ENCODE peak calls at places on chromosomes 12 and 14, in six cellular contexts. G, Y, Q, W, R and O are unnamed samples.

GRCh38 chr14:68141531-68142088 is 322.0 kb downstream of the RAD51B start:
- DNase-seq in G (no peak), Y (no peak), Q (no peak), W (no peak), R (no peak), O (no peak)

GRCh38 chr14:103151270-103151933 is 28.1 kb downstream of the TNFAIP2 start:
- DNase-seq in G (no peak), Y (no peak), Q (no peak), W (no peak), R (no peak), O (no peak)

GRCh38 chr12:109632299-109632698 is 58.7 kb downstream of the MVK start:
- DNase-seq in G (no peak), Y (no peak), Q (no peak), W (no peak), R (no peak), O (no peak)

GRCh38 chr14:35044939-35045797 is 904 bp upstream of the FAM177A1 start:
- DNase-seq in G (peak; percentile 10), Y (no peak), Q (no peak), W (no peak), R (no peak), O (no peak)

GRCh38 chr12:128971802-128972201 is 118.5 kb downstream of the GLT1D1 start:
- DNase-seq in G (no peak), Y (no peak), Q (no peak), W (no peak), R (no peak), O (no peak)

GRCh38 chr12:123690191-123690840 is 19.4 kb downstream of the TCTN2 start:
- DNase-seq in G (no peak), Y (no peak), Q (no peak), W (no peak), R (no peak), O (no peak)

GRCh38 chr12:3510597-3510996 is 19.6 kb downstream of the PRMT8 start:
- DNase-seq in G (no peak), Y (no peak), Q (no peak), W (no peak), R (no peak), O (no peak)

GRCh38 chr14:100780646-100781355 is 45.1 kb upstream of the MEG3 start:
- DNase-seq in G (no peak), Y (no peak), Q (no peak), W (no peak), R (no peak), O (no peak)

GRCh38 chr12:26721800-26722199 is 111.2 kb downstream of the ITPR2 start:
- DNase-seq in G (no peak), Y (no peak), Q (no peak), W (no peak), R (no peak), O (no peak)

GRCh38 chr14:73427516-73428264 is 30.7 kb downstream of the NUMB start:
- DNase-seq in G (no peak), Y (no peak), Q (no peak), W (no peak), R (no peak), O (no peak)

GRCh38 chr14:103561381-103562134 is 899 bp downstream of the BAG5 start:
- DNase-seq in G (no peak), Y (peak; percentile 16), Q (no peak), W (no peak), R (no peak), O (peak; percentile 64)

GRCh38 chr14:25381498-25381897 is 331.6 kb upstream of the STXBP6 start:
- DNase-seq in G (no peak), Y (no peak), Q (no peak), W (no peak), R (no peak), O (no peak)
- TF ChIP-seq CTCF in G (no peak), Y (peak; percentile 18), Q (peak; percentile 56), W (no peak), R (no peak), O (no peak)

DNA sequence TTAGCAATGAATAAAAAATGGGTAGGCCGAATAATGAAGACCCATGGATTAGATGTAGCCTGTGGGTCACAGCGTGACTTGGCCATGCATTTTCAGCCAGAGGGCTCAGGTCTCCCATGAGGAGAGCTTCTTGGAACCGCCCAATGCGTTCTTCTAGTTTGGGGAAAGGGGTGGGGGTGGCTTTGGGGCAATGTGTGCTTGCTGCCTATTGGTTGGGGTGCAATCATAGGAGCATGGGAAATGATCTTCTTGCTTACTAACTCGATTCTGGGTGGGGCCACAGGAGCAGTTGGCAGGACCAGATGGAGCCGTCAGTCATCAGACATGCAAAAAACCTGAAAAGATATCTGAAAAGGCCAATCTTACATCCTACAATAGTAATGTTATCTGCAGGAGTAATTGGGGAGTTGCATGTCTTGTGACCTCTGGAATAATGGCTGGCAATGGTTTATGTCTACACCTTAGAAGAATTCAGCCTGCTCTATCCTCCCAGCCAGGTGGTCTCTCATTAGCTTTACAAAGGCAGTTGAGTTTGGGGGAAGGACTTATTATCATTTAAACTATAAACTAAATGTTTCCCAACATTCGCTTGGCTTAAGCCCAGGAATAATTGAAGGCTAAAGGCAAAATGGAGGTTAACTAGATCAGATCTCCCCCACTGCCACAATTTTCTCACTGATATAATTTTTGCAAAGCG is 158.6 kb upstream of the SFSWAP start:
- DNase-seq in G (no peak), Y (no peak), Q (no peak), W (no peak), R (no peak), O (no peak)
- TF ChIP-seq CTCF in G (no peak), Y (no peak), Q (no peak), W (no peak), R (no peak), O (no peak)

DNA sequence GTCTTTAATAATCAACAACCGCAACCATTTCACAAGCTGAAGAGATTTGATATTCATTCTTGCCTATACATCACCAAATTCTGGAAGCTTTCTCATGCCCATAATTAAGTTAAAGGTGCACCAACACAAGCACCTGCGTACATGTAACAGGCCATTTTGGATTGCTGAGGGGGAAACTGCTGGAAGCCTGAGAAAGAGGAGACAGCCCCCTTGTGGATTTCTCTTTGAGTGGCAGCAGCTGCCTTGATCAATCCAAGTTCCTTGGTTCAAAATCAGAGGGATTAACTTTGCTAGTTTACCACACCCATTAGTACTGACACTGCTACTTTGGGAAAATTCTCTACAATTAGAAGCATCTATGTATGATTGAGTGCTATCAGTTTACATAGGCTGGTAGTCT is 321.1 kb downstream of the NOVA1 start:
- DNase-seq in G (no peak), Y (no peak), Q (no peak), W (no peak), R (no peak), O (no peak)
- TF ChIP-seq CTCF in G (no peak), Y (no peak), Q (peak; percentile 61), W (no peak), R (no peak), O (no peak)

DNA sequence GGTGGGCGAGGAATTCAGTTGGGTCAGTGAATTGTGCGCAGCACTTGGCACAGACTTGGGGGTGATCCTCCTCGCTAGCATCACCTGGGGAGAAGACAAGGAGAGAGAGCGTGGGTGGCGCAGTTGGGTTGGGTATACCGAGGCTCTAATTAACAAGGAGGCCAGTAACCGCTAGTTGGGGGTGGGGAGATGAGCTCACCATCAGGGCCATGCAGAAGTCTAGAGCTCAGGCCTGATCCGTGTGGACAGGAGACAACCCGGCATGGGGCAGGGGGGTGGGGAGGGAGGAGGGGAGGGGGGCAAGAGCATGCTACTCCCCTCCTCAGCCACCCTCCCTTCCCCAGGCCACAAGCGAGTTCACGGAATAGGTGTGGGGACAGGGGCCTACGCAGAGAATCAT is 575 bp downstream of the SALL2 start:
- DNase-seq in G (no peak), Y (no peak), Q (no peak), W (no peak), R (no peak), O (no peak)
- TF ChIP-seq CTCF in G (no peak), Y (no peak), Q (no peak), W (no peak), R (no peak), O (no peak)

GRCh38 chr12:22100952-22101748 is 55.1 kb downstream of the CMAS start:
- DNase-seq in G (no peak), Y (peak; percentile 65), Q (no peak), W (no peak), R (no peak), O (peak; percentile 31)
- TF ChIP-seq CTCF in G (peak; percentile 56), Y (peak; percentile 65), Q (peak; percentile 70), W (peak; percentile 19), R (peak; percentile 50), O (peak; percentile 55)